ENCODE peak calls at places on chromosomes 6 and 20, in six cellular contexts. One of them, this sample, is unnamed.

GRCh38 chr6:39062014-39062740 is 13.6 kb downstream of the GLP1R start:
- DNase-seq in left lung: no peak
- DNase-seq in AG04450: no peak
- DNase-seq in right cardiac atrium: peak
- DNase-seq in SK-N-MC: no peak
- DNase-seq in vagina: no peak
- DNase-seq in this sample: no peak

GRCh38 chr6:158018370-158018771 is 36.7 kb downstream of the SYNJ2 start:
- DNase-seq in left lung: no peak
- DNase-seq in AG04450: no peak
- DNase-seq in right cardiac atrium: peak
- DNase-seq in SK-N-MC: no peak
- DNase-seq in vagina: no peak
- DNase-seq in this sample: no peak

GRCh38 chr6:39347906-39348585 is 25.5 kb upstream of the KCNK16 start:
- DNase-seq in left lung: no peak
- DNase-seq in AG04450: peak
- DNase-seq in right cardiac atrium: peak
- DNase-seq in SK-N-MC: peak
- DNase-seq in vagina: no peak
- DNase-seq in this sample: peak

GRCh38 chr6:79570129-79570801 is 33.0 kb upstream of the LCA5 start:
- DNase-seq in left lung: no peak
- DNase-seq in AG04450: no peak
- DNase-seq in right cardiac atrium: no peak
- DNase-seq in SK-N-MC: no peak
- DNase-seq in vagina: no peak
- DNase-seq in this sample: peak

GRCh38 chr6:109783245-109783990 is 92.3 kb downstream of the FIG4 start:
- DNase-seq in left lung: no peak
- DNase-seq in AG04450: no peak
- DNase-seq in right cardiac atrium: no peak
- DNase-seq in SK-N-MC: no peak
- DNase-seq in vagina: no peak
- DNase-seq in this sample: no peak

GRCh38 chr20:49540232-49540620 is 27.7 kb downstream of the PTGIS start:
- DNase-seq in left lung: no peak
- DNase-seq in AG04450: no peak
- DNase-seq in right cardiac atrium: no peak
- DNase-seq in SK-N-MC: no peak
- DNase-seq in vagina: no peak
- DNase-seq in this sample: no peak

GRCh38 chr6:112639436-112639835 is 292.3 kb downstream of the RFPL4B start:
- DNase-seq in left lung: no peak
- DNase-seq in AG04450: peak
- DNase-seq in right cardiac atrium: no peak
- DNase-seq in SK-N-MC: no peak
- DNase-seq in vagina: no peak
- DNase-seq in this sample: no peak

GRCh38 chr6:69422474-69422873 is 374.3 kb downstream of the LMBRD1 start:
- DNase-seq in left lung: no peak
- DNase-seq in AG04450: no peak
- DNase-seq in right cardiac atrium: no peak
- DNase-seq in SK-N-MC: no peak
- DNase-seq in vagina: no peak
- DNase-seq in this sample: no peak

GRCh38 chr20:5000263-5001173 is 792 bp downstream of the SLC23A2 start:
- DNase-seq in left lung: peak
- DNase-seq in AG04450: no peak
- DNase-seq in right cardiac atrium: peak
- DNase-seq in SK-N-MC: no peak
- DNase-seq in vagina: no peak
- DNase-seq in this sample: peak

GRCh38 chr6:80771941-80772340 is 665.5 kb downstream of the BCKDHB start:
- DNase-seq in left lung: no peak
- DNase-seq in AG04450: no peak
- DNase-seq in right cardiac atrium: no peak
- DNase-seq in SK-N-MC: peak
- DNase-seq in vagina: no peak
- DNase-seq in this sample: no peak

GRCh38 chr6:38588631-38589366 is 50.9 kb downstream of the BTBD9 start:
- DNase-seq in left lung: no peak
- DNase-seq in AG04450: no peak
- DNase-seq in right cardiac atrium: no peak
- DNase-seq in SK-N-MC: no peak
- DNase-seq in vagina: no peak
- DNase-seq in this sample: no peak

GRCh38 chr6:109165392-109165964 is 70.2 kb downstream of the CEP57L1 start:
- DNase-seq in left lung: no peak
- DNase-seq in AG04450: peak
- DNase-seq in right cardiac atrium: peak
- DNase-seq in SK-N-MC: no peak
- DNase-seq in vagina: no peak
- DNase-seq in this sample: no peak

GRCh38 chr6:49969588-49969987 is at the start of gene DEFB113:
- DNase-seq in left lung: no peak
- DNase-seq in AG04450: no peak
- DNase-seq in right cardiac atrium: no peak
- DNase-seq in SK-N-MC: peak
- DNase-seq in vagina: no peak
- DNase-seq in this sample: no peak

GRCh38 chr20:49366687-49367086 is 88.8 kb upstream of the ZNFX1 start:
- DNase-seq in left lung: no peak
- DNase-seq in AG04450: no peak
- DNase-seq in right cardiac atrium: no peak
- DNase-seq in SK-N-MC: no peak
- DNase-seq in vagina: no peak
- DNase-seq in this sample: no peak

GRCh38 chr20:17026346-17026745 is 200.5 kb upstream of the PCSK2 start:
- DNase-seq in left lung: no peak
- DNase-seq in AG04450: no peak
- DNase-seq in right cardiac atrium: no peak
- DNase-seq in SK-N-MC: no peak
- DNase-seq in vagina: no peak
- DNase-seq in this sample: no peak

GRCh38 chr20:57698191-57698866 is 11.5 kb downstream of the PMEPA1 start:
- DNase-seq in left lung: no peak
- DNase-seq in AG04450: peak
- DNase-seq in right cardiac atrium: no peak
- DNase-seq in SK-N-MC: no peak
- DNase-seq in vagina: no peak
- DNase-seq in this sample: no peak

GRCh38 chr20:53387983-53388675 is 205.5 kb downstream of the ZNF217 start:
- DNase-seq in left lung: no peak
- DNase-seq in AG04450: no peak
- DNase-seq in right cardiac atrium: no peak
- DNase-seq in SK-N-MC: no peak
- DNase-seq in vagina: no peak
- DNase-seq in this sample: no peak

GRCh38 chr20:42366626-42367025 is 748.4 kb upstream of the CHD6 start:
- DNase-seq in left lung: no peak
- DNase-seq in AG04450: no peak
- DNase-seq in right cardiac atrium: no peak
- DNase-seq in SK-N-MC: no peak
- DNase-seq in vagina: no peak
- DNase-seq in this sample: no peak

GRCh38 chr20:19338960-19339359 is 126.5 kb downstream of the SLC24A3 start:
- DNase-seq in left lung: no peak
- DNase-seq in AG04450: no peak
- DNase-seq in right cardiac atrium: no peak
- DNase-seq in SK-N-MC: no peak
- DNase-seq in vagina: no peak
- DNase-seq in this sample: no peak

GRCh38 chr20:21234816-21235215 is 68.3 kb upstream of the XRN2 start:
- DNase-seq in left lung: no peak
- DNase-seq in AG04450: no peak
- DNase-seq in right cardiac atrium: no peak
- DNase-seq in SK-N-MC: no peak
- DNase-seq in vagina: no peak
- DNase-seq in this sample: no peak

GRCh38 chr6:40476673-40477072 is 110.5 kb downstream of the LRFN2 start:
- DNase-seq in left lung: no peak
- DNase-seq in AG04450: no peak
- DNase-seq in right cardiac atrium: no peak
- DNase-seq in SK-N-MC: no peak
- DNase-seq in vagina: no peak
- DNase-seq in this sample: no peak

GRCh38 chr6:40477246-40478126 is 109.7 kb downstream of the LRFN2 start:
- DNase-seq in left lung: no peak
- DNase-seq in AG04450: no peak
- DNase-seq in right cardiac atrium: no peak
- DNase-seq in SK-N-MC: peak
- DNase-seq in vagina: no peak
- DNase-seq in this sample: no peak

GRCh38 chr6:40482532-40482931 is 104.6 kb downstream of the LRFN2 start:
- DNase-seq in left lung: no peak
- DNase-seq in AG04450: no peak
- DNase-seq in right cardiac atrium: no peak
- DNase-seq in SK-N-MC: no peak
- DNase-seq in vagina: no peak
- DNase-seq in this sample: no peak

GRCh38 chr6:40484066-40484465 is 103.1 kb downstream of the LRFN2 start:
- DNase-seq in left lung: no peak
- DNase-seq in AG04450: no peak
- DNase-seq in right cardiac atrium: no peak
- DNase-seq in SK-N-MC: no peak
- DNase-seq in vagina: no peak
- DNase-seq in this sample: no peak

DNA sequence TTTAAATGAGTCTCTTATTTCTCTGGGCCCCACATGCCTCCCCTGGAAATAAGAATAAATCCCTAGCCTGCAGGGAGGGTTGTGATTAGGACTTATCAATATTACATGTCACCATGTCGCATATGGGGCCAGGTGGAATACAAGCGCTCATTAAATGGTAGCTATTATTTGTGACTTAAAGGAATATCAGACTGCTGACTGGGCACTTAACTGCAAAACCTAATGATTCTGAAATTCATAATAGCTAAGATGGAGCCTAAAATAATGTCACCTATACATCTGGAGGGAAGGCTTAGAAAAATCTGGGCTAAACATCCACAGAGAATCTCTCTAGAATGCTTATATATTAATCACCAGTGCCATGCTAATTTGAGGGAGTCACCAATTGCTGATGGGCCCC is 106.5 kb downstream of the LRFN2 start:
- DNase-seq in left lung: no peak
- DNase-seq in AG04450: no peak
- DNase-seq in right cardiac atrium: no peak
- DNase-seq in SK-N-MC: no peak
- DNase-seq in vagina: no peak
- DNase-seq in this sample: no peak
- H3K27ac ChIP-seq in left lung: no peak
- H3K27ac ChIP-seq in AG04450: no peak
- H3K27ac ChIP-seq in right cardiac atrium: no peak
- H3K27ac ChIP-seq in SK-N-MC: no peak
- H3K27ac ChIP-seq in vagina: no peak
- H3K27ac ChIP-seq in this sample: no peak

GRCh38 chr20:24598346-24598745 is 128.9 kb downstream of the SYNDIG1 start:
- DNase-seq in left lung: no peak
- DNase-seq in AG04450: no peak
- DNase-seq in right cardiac atrium: no peak
- DNase-seq in SK-N-MC: no peak
- DNase-seq in vagina: no peak
- DNase-seq in this sample: no peak
- H3K27ac ChIP-seq in left lung: no peak
- H3K27ac ChIP-seq in AG04450: no peak
- H3K27ac ChIP-seq in right cardiac atrium: no peak
- H3K27ac ChIP-seq in SK-N-MC: no peak
- H3K27ac ChIP-seq in vagina: no peak
- H3K27ac ChIP-seq in this sample: no peak

DNA sequence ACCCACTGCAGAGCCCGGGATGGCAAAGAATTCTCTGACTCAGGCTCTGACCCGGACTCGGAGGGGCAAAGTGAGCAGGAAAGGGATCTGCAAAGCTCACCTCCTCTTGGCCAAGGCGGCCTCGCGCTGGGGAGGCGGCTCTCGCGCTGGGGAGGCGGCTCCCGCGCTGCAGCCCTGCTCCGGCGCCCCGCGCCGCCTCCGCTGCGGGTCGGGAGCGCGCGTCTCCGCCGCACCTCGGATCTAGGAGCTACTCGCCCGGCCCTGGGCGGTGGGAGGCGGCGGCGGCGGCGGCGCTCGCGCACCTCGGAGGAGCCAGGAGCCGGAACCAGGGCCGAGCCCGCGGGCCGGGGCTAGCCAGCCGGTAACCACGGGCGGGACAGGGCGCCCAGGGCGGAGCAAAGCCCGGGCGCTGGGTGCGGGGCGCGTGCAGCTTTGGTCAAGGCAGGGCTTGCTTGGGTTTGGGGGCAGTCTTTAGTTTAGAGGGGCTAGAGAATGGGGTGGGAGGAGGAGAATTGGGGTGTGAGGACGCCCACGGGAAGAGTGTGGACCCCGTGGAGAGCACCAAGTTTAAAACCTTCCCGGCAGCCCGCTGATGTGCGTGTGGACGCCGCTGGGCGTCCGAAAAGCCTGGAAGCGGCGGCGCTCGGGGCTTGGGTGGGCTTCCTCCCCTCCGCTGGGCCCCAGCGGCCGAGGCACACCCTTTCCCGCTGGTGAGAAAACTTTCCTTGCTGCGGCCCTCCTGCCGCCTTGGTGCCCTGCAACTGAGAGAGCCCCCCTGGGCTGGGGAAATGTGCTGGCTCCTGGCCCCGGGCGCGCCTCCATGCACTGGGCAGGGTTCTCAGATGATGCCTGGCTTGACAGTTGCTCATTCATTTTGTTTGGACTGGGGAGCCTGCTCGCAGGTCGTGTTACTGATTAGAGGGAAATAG is at the start of gene MRAP2:
- DNase-seq in left lung: peak
- DNase-seq in AG04450: no peak
- DNase-seq in right cardiac atrium: peak
- DNase-seq in SK-N-MC: no peak
- DNase-seq in vagina: no peak
- DNase-seq in this sample: peak
- H3K27ac ChIP-seq in left lung: no peak
- H3K27ac ChIP-seq in AG04450: no peak
- H3K27ac ChIP-seq in right cardiac atrium: no peak
- H3K27ac ChIP-seq in SK-N-MC: no peak
- H3K27ac ChIP-seq in vagina: no peak
- H3K27ac ChIP-seq in this sample: no peak

DNA sequence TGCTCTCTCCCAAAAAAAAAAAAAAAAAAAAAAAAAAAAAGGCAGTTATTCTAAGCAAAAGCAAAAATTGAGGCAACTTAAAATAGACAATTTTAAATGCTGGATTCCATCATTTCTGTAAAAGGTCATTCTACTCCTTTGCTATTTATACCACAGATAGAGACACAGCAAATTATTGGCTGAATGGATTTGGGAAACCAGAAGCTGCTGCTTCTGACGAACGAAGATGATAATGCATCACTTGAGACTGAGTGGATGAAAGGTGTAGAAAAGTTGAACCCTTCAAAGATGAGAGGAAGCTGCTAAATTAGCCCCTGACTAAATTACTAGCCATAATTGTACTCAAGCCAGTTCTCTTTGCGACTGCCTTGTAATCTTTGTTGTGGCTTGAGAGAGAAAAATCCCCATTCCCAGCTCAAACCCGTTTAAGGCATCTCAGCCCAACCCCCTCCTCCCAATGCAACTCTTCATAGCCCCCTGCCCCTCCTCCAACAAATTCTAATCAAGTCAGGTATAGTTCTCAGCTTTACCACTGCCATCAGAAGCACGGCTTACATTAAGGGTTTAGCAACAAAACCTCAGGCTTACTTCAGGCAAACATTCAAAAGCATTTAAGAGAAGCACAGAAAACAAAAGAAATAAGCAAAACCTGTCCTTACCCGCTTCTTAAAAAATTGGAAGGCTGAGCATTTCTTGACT is 1.0 kb downstream of the SGK1 start:
- DNase-seq in left lung: no peak
- DNase-seq in AG04450: no peak
- DNase-seq in right cardiac atrium: no peak
- DNase-seq in SK-N-MC: no peak
- DNase-seq in vagina: no peak
- DNase-seq in this sample: no peak
- H3K27ac ChIP-seq in left lung: no peak
- H3K27ac ChIP-seq in AG04450: no peak
- H3K27ac ChIP-seq in right cardiac atrium: no peak
- H3K27ac ChIP-seq in SK-N-MC: no peak
- H3K27ac ChIP-seq in vagina: peak
- H3K27ac ChIP-seq in this sample: no peak

This sample was measured in right lobe of liver.